ENCODE peak calls at places on chromosomes 13 and 19, in nine cellular contexts. J is endothelial cell; H is GM20000; E is omental fat pad; R is ovary; T is IMR-90; Q is lower leg skin; W is neural progenitor cell; I is CD8-positive, alpha-beta T cell. D is an unnamed sample.

GRCh38 chr13:83752141-83752540 is 130.1 kb downstream of the SLITRK1 start:
- DNase-seq in H (no peak), J (no peak), I (no peak), Q (no peak), T (peak; percentile 47), E (no peak), R (no peak), W (no peak), D (no peak)

GRCh38 chr13:110447801-110448200 is 113.7 kb downstream of the RAB20 start:
- DNase-seq in E (no peak), T (no peak), R (peak; percentile 14), Q (no peak), J (no peak), I (no peak), H (no peak), W (no peak), D (no peak)

GRCh38 chr13:42740753-42741152 is 40.6 kb upstream of the FAM216B start:
- DNase-seq in T (no peak), E (no peak), I (no peak), W (no peak), Q (peak; percentile 23), R (peak; percentile 32), H (no peak), J (no peak), D (peak; percentile 6)

GRCh38 chr19:51714848-51715247 is 8.9 kb downstream of the HAS1 start:
- DNase-seq in I (no peak), J (no peak), W (no peak), Q (no peak), E (no peak), T (no peak), R (no peak), H (no peak), D (no peak)

GRCh38 chr19:45078390-45079062 is 534 bp upstream of the GEMIN7 start:
- DNase-seq in R (no peak), J (no peak), H (no peak), T (no peak), E (no peak), I (no peak), W (no peak), Q (no peak), D (no peak)

GRCh38 chr13:71303144-71303543 is 563.9 kb downstream of the DACH1 start:
- DNase-seq in J (no peak), I (no peak), H (no peak), E (no peak), W (no peak), Q (no peak), T (no peak), R (no peak), D (no peak)

GRCh38 chr13:97119899-97120745 is 102.0 kb upstream of the MBNL2 start:
- DNase-seq in T (peak; percentile 64), E (no peak), H (no peak), I (no peak), J (no peak), R (no peak), W (no peak), Q (no peak), D (peak; percentile 48)

GRCh38 chr19:38209671-38210457 is 14.2 kb downstream of the DPF1 start:
- DNase-seq in R (peak; percentile 84), W (peak; percentile 87), I (no peak), Q (peak; percentile 76), H (no peak), T (peak; percentile 37), J (no peak), E (no peak), D (peak; percentile 35)

GRCh38 chr19:47446534-47447469 is 24.9 kb downstream of the SLC8A2 start:
- DNase-seq in I (no peak), H (no peak), J (peak; percentile 58), Q (no peak), T (no peak), R (no peak), W (peak; percentile 79), E (no peak), D (no peak)

GRCh38 chr13:97000295-97000925 is 6.1 kb upstream of the OXGR1 start:
- DNase-seq in I (no peak), R (no peak), E (no peak), Q (no peak), W (no peak), T (peak; percentile 19), J (no peak), H (no peak), D (peak; percentile 60)

GRCh38 chr13:78674638-78675037 is 15.7 kb upstream of the OBI1 start:
- DNase-seq in J (no peak), R (no peak), H (no peak), E (no peak), W (no peak), I (no peak), T (no peak), Q (no peak), D (no peak)

GRCh38 chr13:30971575-30971974 is 39.1 kb downstream of the TEX26 start:
- DNase-seq in I (no peak), W (no peak), Q (no peak), R (no peak), E (no peak), H (no peak), J (no peak), T (peak; percentile 63), D (no peak)

GRCh38 chr19:6717036-6717435 is 3.4 kb downstream of the C3 start:
- DNase-seq in J (no peak), W (no peak), E (no peak), R (no peak), I (no peak), Q (no peak), T (no peak), H (no peak), D (no peak)
- TF ChIP-seq CTCF in J (no peak), W (peak; percentile 9), E (no peak), R (no peak), I (no peak), Q (no peak), T (no peak), H (no peak), D (no peak)

GRCh38 chr13:113890758-113891480 is 27.0 kb upstream of the GAS6 start:
- DNase-seq in I (no peak), E (no peak), R (no peak), W (no peak), Q (no peak), J (no peak), T (no peak), H (no peak), D (no peak)
- TF ChIP-seq CTCF in I (no peak), E (no peak), R (no peak), W (no peak), Q (no peak), J (no peak), T (no peak), H (no peak), D (no peak)

GRCh38 chr13:28743499-28744083 is 24.8 kb upstream of the SLC46A3 start:
- DNase-seq in I (no peak), W (no peak), T (no peak), Q (no peak), E (no peak), R (no peak), J (no peak), H (no peak), D (no peak)
- TF ChIP-seq CTCF in I (no peak), W (no peak), T (no peak), Q (no peak), E (no peak), R (no peak), J (no peak), H (no peak), D (no peak)

GRCh38 chr13:24004971-24005370 is 107.7 kb upstream of the C1QTNF9B start:
- DNase-seq in J (no peak), E (no peak), R (no peak), T (no peak), H (no peak), Q (no peak), I (no peak), W (no peak), D (no peak)
- TF ChIP-seq CTCF in J (no peak), E (no peak), R (no peak), T (no peak), H (no peak), Q (no peak), I (no peak), W (no peak), D (no peak)

GRCh38 chr13:43787998-43788397 is 1.2 kb upstream of the ENOX1 start:
- DNase-seq in H (peak; percentile 38), E (no peak), I (no peak), Q (no peak), R (peak; percentile 22), J (peak; percentile 54), W (peak; percentile 42), T (peak; percentile 52), D (peak; percentile 52)
- TF ChIP-seq CTCF in H (peak; percentile 11), E (no peak), I (no peak), Q (no peak), R (no peak), J (peak; percentile 78), W (peak; percentile 32), T (peak; percentile 50), D (peak; percentile 33)

GRCh38 chr13:52597676-52598075 is 44.6 kb upstream of the HNRNPA1L2 start:
- DNase-seq in Q (no peak), H (no peak), T (no peak), J (no peak), W (no peak), E (no peak), R (no peak), I (no peak), D (no peak)
- TF ChIP-seq CTCF in Q (no peak), H (no peak), T (no peak), J (no peak), W (no peak), E (no peak), R (no peak), I (no peak), D (no peak)

DNA sequence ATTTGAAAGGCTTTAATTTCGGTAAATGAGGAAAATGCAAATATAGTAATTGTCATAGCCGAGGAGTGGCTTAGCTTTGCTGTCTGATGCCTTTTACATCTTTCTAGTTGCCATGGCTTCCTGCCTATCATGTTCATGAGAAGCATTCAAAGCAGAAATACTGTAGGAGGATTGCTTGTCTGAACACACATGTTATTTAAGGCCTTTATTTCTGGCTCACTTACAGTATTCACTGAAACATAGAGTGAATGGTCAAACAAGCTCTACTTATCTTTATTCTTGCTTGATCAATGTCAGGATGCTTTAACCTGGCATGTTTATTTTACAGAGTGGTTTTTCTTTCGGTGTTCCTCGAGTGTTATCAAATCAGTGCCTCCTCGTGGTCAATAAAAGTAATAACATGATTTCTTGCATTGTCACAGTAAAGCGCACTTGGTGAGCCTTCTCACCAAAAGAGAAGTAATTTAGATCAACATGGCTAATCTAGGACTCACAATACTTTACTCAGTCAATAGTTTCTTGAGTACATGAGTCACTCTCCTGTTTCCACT is 73.5 kb upstream of the PCDH17 start:
- DNase-seq in E (no peak), I (no peak), W (peak; percentile 67), R (no peak), J (no peak), Q (no peak), H (no peak), T (no peak), D (peak; percentile 38)
- TF ChIP-seq CTCF in E (no peak), I (no peak), W (peak; percentile 64), R (no peak), J (peak; percentile 81), Q (no peak), H (no peak), T (no peak), D (peak; percentile 28)

GRCh38 chr13:98444381-98444780 is 132.5 kb downstream of the STK24 start:
- DNase-seq in H (no peak), W (no peak), Q (no peak), I (no peak), R (no peak), T (no peak), J (no peak), E (no peak), D (no peak)
- TF ChIP-seq CTCF in H (no peak), W (no peak), Q (no peak), I (no peak), R (no peak), T (no peak), J (no peak), E (no peak), D (no peak)

GRCh38 chr19:14089412-14089661 is 1.2 kb downstream of the SAMD1 start:
- DNase-seq in I (no peak), J (no peak), W (peak; percentile 59), R (no peak), Q (no peak), H (peak; percentile 41), E (no peak), T (no peak), D (no peak)
- TF ChIP-seq CTCF in I (peak; percentile 27), J (peak; percentile 14), W (peak; percentile 47), R (no peak), Q (no peak), H (no peak), E (no peak), T (peak; percentile 19), D (no peak)

D was measured in MCF 10A.